ENCODE peak calls at places on chromosomes 11 and 22, in nine cellular contexts. A is OCI-LY7, H is astrocyte of the cerebellum, Z is HCT116, P is thyroid gland, R is PC-9, J is colonic mucosa, V is coronary artery, U is fibroblast of mammary gland. M is an unnamed sample.

GRCh38 chr11:36077886-36078685 is 134.2 kb downstream of the LDLRAD3 start:
- DNase-seq in P (no peak), A (no peak), U (peak), R (no peak), J (no peak), Z (no peak), V (no peak), H (no peak), M (no peak)

GRCh38 chr22:46894081-46894671 is 131.7 kb downstream of the TBC1D22A start:
- DNase-seq in Z (no peak), R (no peak), P (peak), H (no peak), A (no peak), V (no peak), U (peak), J (no peak), M (no peak)

GRCh38 chr22:35361001-35361551 is 19.8 kb upstream of the HMOX1 start:
- DNase-seq in R (no peak), A (no peak), H (no peak), Z (no peak), J (no peak), P (no peak), V (no peak), U (no peak), M (no peak)

GRCh38 chr11:32317646-32318045 is 117.7 kb downstream of the WT1 start:
- DNase-seq in U (no peak), J (no peak), V (no peak), A (no peak), R (no peak), H (no peak), Z (no peak), P (no peak), M (no peak)

GRCh38 chr11:112961751-112962747 is 829 bp downstream of the NCAM1 start:
- DNase-seq in Z (no peak), R (no peak), U (no peak), V (no peak), J (peak), P (peak), H (no peak), A (no peak), M (no peak)

GRCh38 chr22:39170825-39171622 is 18.5 kb upstream of the CBX7 start:
- DNase-seq in A (peak), V (peak), U (peak), P (peak), R (peak), Z (peak), H (no peak), J (peak), M (peak)

GRCh38 chr11:3614742-3615171 is 27.0 kb downstream of the ART5 start:
- DNase-seq in Z (no peak), P (peak), U (no peak), H (no peak), J (no peak), V (no peak), A (no peak), R (peak), M (peak)

GRCh38 chr22:49531533-49531895 is 296.2 kb downstream of the BRD1 start:
- DNase-seq in H (no peak), P (no peak), V (no peak), J (no peak), Z (no peak), U (no peak), A (no peak), R (no peak), M (no peak)

GRCh38 chr11:95089620-95090542 is at the start of gene ENDOD1:
- DNase-seq in Z (no peak), P (peak), H (peak), U (peak), A (peak), R (peak), V (peak), J (peak), M (peak)

GRCh38 chr11:117289795-117290194 is 1.4 kb upstream of the BACE1-AS start:
- DNase-seq in Z (no peak), U (no peak), V (no peak), R (no peak), H (no peak), P (no peak), J (no peak), A (no peak), M (no peak)

GRCh38 chr22:26568207-26568706 is 21.7 kb downstream of the TPST2 start:
- DNase-seq in V (no peak), U (no peak), H (no peak), P (no peak), J (no peak), R (peak), A (no peak), Z (no peak), M (no peak)

GRCh38 chr11:101686514-101686913 is 102.7 kb upstream of the TRPC6 start:
- DNase-seq in A (no peak), U (peak), J (no peak), V (no peak), R (peak), Z (peak), H (peak), P (no peak), M (no peak)

GRCh38 chr11:69599502-69599901 is 41.5 kb upstream of the CCND1 start:
- DNase-seq in Z (no peak), R (peak), V (no peak), P (no peak), H (no peak), J (no peak), U (peak), A (no peak), M (no peak)

GRCh38 chr22:33923033-33923432 is 2.8 kb upstream of the LARGE1 start:
- DNase-seq in P (no peak), V (no peak), A (no peak), R (no peak), Z (no peak), J (no peak), H (no peak), U (no peak), M (no peak)

GRCh38 chr11:10659339-10660216 is 34.0 kb downstream of the IRAG1 start:
- DNase-seq in A (no peak), P (peak), H (peak), J (no peak), V (peak), Z (peak), U (peak), R (peak), M (peak)

GRCh38 chr11:113773092-113773415 is 438 bp downstream of the ZW10 start:
- DNase-seq in P (no peak), A (peak), V (no peak), R (no peak), Z (no peak), U (peak), J (peak), H (no peak), M (no peak)

GRCh38 chr11:77083553-77084245 is 16.9 kb downstream of the CAPN5 start:
- DNase-seq in H (no peak), A (no peak), V (no peak), R (no peak), J (no peak), Z (no peak), P (no peak), U (no peak), M (no peak)

GRCh38 chr11:59728913-59729312 is 15.3 kb upstream of the OR10V1 start:
- DNase-seq in U (no peak), V (no peak), P (no peak), Z (no peak), H (no peak), A (no peak), J (no peak), R (no peak), M (no peak)

GRCh38 chr22:43796567-43796966 is 15.5 kb downstream of the EFCAB6 start:
- DNase-seq in V (no peak), P (no peak), J (no peak), U (peak), Z (peak), R (no peak), A (no peak), H (no peak), M (no peak)

GRCh38 chr11:47220401-47220821 is 5.6 kb downstream of the DDB2 start:
- DNase-seq in R (no peak), Z (no peak), P (no peak), J (no peak), H (no peak), U (peak), V (no peak), A (no peak), M (no peak)

GRCh38 chr11:61671527-61671926 is 8.7 kb upstream of the DAGLA start:
- DNase-seq in A (no peak), P (no peak), V (no peak), Z (no peak), R (peak), H (no peak), J (peak), U (no peak), M (no peak)

GRCh38 chr22:30253205-30253852 is 6.8 kb upstream of the LIF start:
- DNase-seq in V (no peak), J (peak), Z (no peak), R (peak), U (peak), A (no peak), P (no peak), H (no peak), M (no peak)

GRCh38 chr11:83408946-83409345 is 122.8 kb upstream of the CCDC90B start:
- DNase-seq in V (no peak), H (no peak), U (no peak), Z (no peak), R (no peak), P (no peak), A (no peak), J (no peak), M (no peak)
- TF ChIP-seq CTCF in V (no peak), H (no peak), U (no peak), Z (no peak), R (no peak), P (no peak), A (no peak), J (no peak), M (no peak)

DNA sequence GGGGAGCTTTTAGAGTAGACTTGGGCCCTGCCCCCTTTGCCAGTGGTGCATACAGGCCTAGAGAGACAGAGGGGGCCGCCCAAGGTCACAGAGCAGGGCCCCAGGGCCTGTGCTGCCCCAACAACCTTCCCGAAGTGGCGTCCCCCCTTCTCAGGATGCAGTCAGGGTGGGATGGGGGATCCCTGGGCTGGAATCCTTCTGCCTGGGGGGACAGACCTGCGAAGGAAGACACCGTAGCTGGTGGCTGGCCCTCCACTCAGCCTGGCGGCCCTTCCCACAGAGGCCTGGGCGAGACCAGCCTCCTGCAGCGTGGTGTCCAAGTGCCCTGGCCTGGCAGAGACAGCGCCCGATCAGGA is 14.4 kb upstream of the EHD1 start:
- DNase-seq in Z (no peak), P (no peak), R (no peak), H (no peak), J (no peak), U (no peak), A (no peak), V (no peak), M (no peak)
- H3K4me3 ChIP-seq in Z (no peak), P (no peak), R (no peak), H (no peak), J (peak), U (no peak), A (no peak), V (no peak), M (no peak)

GRCh38 chr11:2267306-2267861 is 3.0 kb downstream of the ASCL2 start:
- DNase-seq in A (no peak), R (no peak), H (no peak), J (peak), V (peak), P (no peak), Z (no peak), U (no peak), M (no peak)

GRCh38 chr11:2267871-2268825 is 2.2 kb downstream of the ASCL2 start:
- DNase-seq in R (no peak), V (peak), A (no peak), J (no peak), U (no peak), Z (no peak), H (no peak), P (no peak), M (no peak)

GRCh38 chr11:2265396-2265795 is 5.0 kb downstream of the ASCL2 start:
- DNase-seq in U (no peak), V (peak), J (peak), A (peak), Z (no peak), P (no peak), H (no peak), R (no peak), M (peak)

GRCh38 chr11:2265854-2266585 is 4.4 kb downstream of the ASCL2 start:
- DNase-seq in U (no peak), P (no peak), Z (no peak), A (no peak), J (peak), V (peak), R (no peak), H (no peak), M (no peak)

DNA sequence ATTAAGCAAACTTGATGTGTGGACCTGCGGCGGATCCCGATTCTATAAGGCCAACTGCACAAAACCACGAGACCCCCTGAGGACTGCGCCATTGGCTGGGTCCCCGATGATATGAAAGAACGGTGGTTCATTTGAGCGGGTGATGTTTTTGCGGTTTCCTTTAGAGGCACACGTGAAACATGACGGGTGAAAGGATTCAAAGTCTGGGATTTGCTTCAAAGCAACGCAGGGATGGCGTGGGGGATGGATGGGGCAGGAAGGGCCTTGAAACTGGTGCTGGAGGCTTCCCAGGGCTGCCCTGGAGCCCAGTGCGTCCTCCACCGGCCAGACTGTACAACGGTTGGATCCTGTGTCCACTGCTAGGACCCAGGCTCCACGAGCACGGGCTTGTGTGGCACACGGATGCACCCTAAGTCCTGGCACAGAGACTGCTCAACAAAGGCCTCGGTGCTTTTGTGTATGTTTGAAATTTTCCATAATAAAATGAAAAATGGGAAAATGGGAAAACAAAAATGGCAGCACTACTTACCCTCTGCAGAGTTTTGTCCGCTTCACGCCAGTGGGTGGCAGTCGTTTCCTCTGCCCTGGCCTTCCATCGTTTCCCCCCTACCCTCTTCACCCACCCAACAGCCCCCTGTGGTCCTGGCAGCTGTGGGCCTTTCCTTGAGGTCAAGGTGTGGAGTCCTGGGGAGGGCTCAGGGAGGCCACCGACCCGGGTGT is 3.6 kb downstream of the ASCL2 start:
- DNase-seq in P (no peak), V (peak), A (no peak), R (no peak), U (no peak), Z (no peak), H (no peak), J (peak), M (no peak)
- TF ChIP-seq CTCF in P (no peak), V (no peak), A (no peak), R (no peak), U (no peak), Z (no peak), H (no peak), J (no peak), M (no peak)

DNA sequence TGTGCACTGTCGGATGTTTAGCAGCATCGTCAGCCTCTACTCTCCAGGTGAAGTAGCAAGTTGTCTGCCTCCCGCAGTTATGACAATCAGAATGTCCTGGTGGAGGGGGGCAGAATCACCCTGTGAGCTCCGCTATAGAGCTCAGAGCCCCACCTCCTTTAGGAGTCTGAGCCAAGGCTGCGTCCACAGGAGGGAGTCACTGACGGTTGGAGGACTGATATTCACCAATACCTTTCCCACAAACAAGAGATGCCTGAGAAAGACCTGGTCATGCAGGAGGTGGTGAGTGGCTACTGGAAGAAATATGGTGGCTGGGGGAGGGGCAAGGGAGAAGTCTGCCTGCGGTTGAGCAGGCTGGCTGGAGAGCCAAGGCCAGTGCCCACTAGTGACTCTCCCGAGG is 41.7 kb upstream of the ADA2 start:
- DNase-seq in R (no peak), P (no peak), A (no peak), Z (no peak), V (no peak), H (no peak), J (no peak), U (no peak), M (no peak)
- H3K4me3 ChIP-seq in R (no peak), P (no peak), A (no peak), Z (no peak), V (no peak), H (no peak), J (no peak), U (no peak), M (no peak)